ENCODE peak calls at places on chromosome 7, in five cellular contexts. Z is tibial artery, E is H1, B is smooth muscle cell of the brain vasculature, T is ELR. M is an unnamed sample.

GRCh38 chr7:124276005-124276606 is 243.2 kb upstream of the TMEM229A start:
- DNase-seq in Z (no peak), E (peak; percentile 77), B (no peak), T (peak; percentile 35), M (no peak)

GRCh38 chr7:83005410-83005809 is 157.3 kb downstream of the PCLO start:
- DNase-seq in Z (no peak), E (no peak), B (peak; percentile 7), T (peak; percentile 47), M (no peak)

GRCh38 chr7:50699143-50699542 is 83.6 kb downstream of the GRB10 start:
- DNase-seq in Z (no peak), E (no peak), B (no peak), T (no peak), M (no peak)

GRCh38 chr7:28237368-28237767 is 56.8 kb upstream of the JAZF1 start:
- DNase-seq in Z (peak; percentile 26), E (no peak), B (no peak), T (no peak), M (no peak)

GRCh38 chr7:111198255-111198654 is 107.3 kb downstream of the LRRN3 start:
- DNase-seq in Z (no peak), E (no peak), B (peak; percentile 88), T (peak; percentile 98), M (no peak)

GRCh38 chr7:38306136-38306535 is 32.7 kb upstream of the TARP start:
- DNase-seq in Z (no peak), E (no peak), B (no peak), T (peak; percentile 65), M (no peak)

GRCh38 chr7:114620208-114620607 is 205.6 kb downstream of the FOXP2 start:
- DNase-seq in Z (no peak), E (no peak), B (no peak), T (no peak), M (no peak)

GRCh38 chr7:256461-256940 is 33.5 kb upstream of the FOXL3 start:
- DNase-seq in Z (no peak), E (no peak), B (no peak), T (no peak), M (no peak)

GRCh38 chr7:5429253-5429856 is 5.7 kb upstream of the TNRC18 start:
- DNase-seq in Z (no peak), E (peak; percentile 75), B (no peak), T (peak; percentile 63), M (no peak)

GRCh38 chr7:119572132-119572531 is 700.8 kb upstream of the KCND2 start:
- DNase-seq in Z (no peak), E (no peak), B (no peak), T (no peak), M (no peak)

GRCh38 chr7:147759327-147759943 is 831.1 kb upstream of the C7orf33 start:
- DNase-seq in Z (no peak), E (no peak), B (no peak), T (no peak), M (no peak)

GRCh38 chr7:131223151-131223550 is 104.5 kb upstream of the MKLN1 start:
- DNase-seq in Z (no peak), E (no peak), B (no peak), T (no peak), M (no peak)

GRCh38 chr7:111083423-111083822 is 7.5 kb upstream of the LRRN3 start:
- DNase-seq in Z (no peak), E (no peak), B (no peak), T (peak; percentile 75), M (no peak)

GRCh38 chr7:91050677-91051076 is 213.6 kb upstream of the FZD1 start:
- DNase-seq in Z (no peak), E (no peak), B (no peak), T (no peak), M (no peak)

GRCh38 chr7:73512018-73512780 is 9.9 kb downstream of the BAZ1B start:
- DNase-seq in Z (no peak), E (no peak), B (no peak), T (no peak), M (no peak)

GRCh38 chr7:8481096-8481495 is 47.7 kb downstream of the NXPH1 start:
- DNase-seq in Z (no peak), E (no peak), B (no peak), T (no peak), M (no peak)

GRCh38 chr7:74025745-74026144 is 2.2 kb upstream of the ELN start:
- DNase-seq in Z (no peak), E (no peak), B (no peak), T (no peak), M (no peak)

GRCh38 chr7:5633161-5634106 is 148.0 kb downstream of the RNF216 start:
- DNase-seq in Z (no peak), E (no peak), B (no peak), T (no peak), M (no peak)

GRCh38 chr7:144709066-144709465 is 126.8 kb downstream of the TPK1 start:
- DNase-seq in Z (no peak), E (no peak), B (no peak), T (no peak), M (no peak)

M was measured in iPS DF 19.7.